ENCODE peak calls at places on chromosomes 7 and 10, in seven cellular contexts. R is NT2/D1; T is CD8-positive, alpha-beta T cell; L is body of pancreas; U is right lobe of liver; M is fibroblast of lung; Q is ascending aorta. E is an unnamed sample. For H3K9me3, the result is how much of the 10 kb centered on the place peaks cover.

GRCh38 chr10:84076047-84076388 is 63.3 kb upstream of the GHITM start:
- DNase-seq in R (no peak), L (no peak), M (peak), Q (no peak), T (no peak), U (no peak), E (no peak)

GRCh38 chr7:19919156-19920085 is 146.0 kb upstream of the TMEM196 start:
- DNase-seq in L (no peak), Q (no peak), T (no peak), M (peak), R (no peak), U (no peak), E (no peak)

GRCh38 chr10:13847201-13847631 is 260.5 kb downstream of the PRPF18 start:
- DNase-seq in L (no peak), T (no peak), M (no peak), U (no peak), R (no peak), Q (no peak), E (no peak)

GRCh38 chr7:66236713-66237303 is 31.7 kb downstream of the TPST1 start:
- DNase-seq in L (no peak), Q (no peak), T (no peak), U (no peak), R (no peak), M (no peak), E (no peak)

GRCh38 chr7:119900996-119901395 is 372.0 kb upstream of the KCND2 start:
- DNase-seq in T (no peak), R (no peak), U (no peak), M (peak), Q (no peak), L (no peak), E (no peak)

GRCh38 chr10:112981553-112981952 is 31.5 kb downstream of the TCF7L2 start:
- DNase-seq in T (no peak), U (no peak), M (no peak), L (no peak), R (no peak), Q (no peak), E (no peak)

GRCh38 chr7:106110238-106110560 is 1.9 kb downstream of the SYPL1 start:
- DNase-seq in R (no peak), U (no peak), L (no peak), Q (no peak), M (peak), T (no peak), E (no peak)

GRCh38 chr7:70568674-70569334 is 563.1 kb upstream of the GALNT17 start:
- DNase-seq in M (no peak), U (peak), Q (no peak), T (no peak), R (no peak), L (peak), E (no peak)

GRCh38 chr10:77582710-77583115 is 54.9 kb downstream of the KCNMA1 start:
- DNase-seq in T (no peak), L (peak), R (no peak), Q (no peak), M (peak), U (peak), E (peak)

GRCh38 chr7:155880721-155881120 is 68.5 kb upstream of the SHH start:
- DNase-seq in U (no peak), R (no peak), Q (no peak), T (no peak), M (no peak), L (no peak), E (no peak)

GRCh38 chr7:41977165-41977651 is 259.8 kb downstream of the GLI3 start:
- DNase-seq in M (peak), Q (no peak), U (no peak), T (no peak), R (peak), L (no peak), E (peak)

GRCh38 chr10:46106410-46107255 is 60.6 kb upstream of the MSMB start:
- DNase-seq in M (peak), R (no peak), T (peak), Q (no peak), U (peak), L (peak), E (peak)

GRCh38 chr7:18927134-18927533 is 190.3 kb downstream of the TWIST1 start:
- DNase-seq in M (no peak), Q (no peak), R (no peak), T (no peak), U (no peak), L (no peak), E (no peak)

GRCh38 chr7:88200793-88201192 is 19.0 kb downstream of the SRI start:
- DNase-seq in L (no peak), M (no peak), R (no peak), Q (no peak), U (no peak), T (no peak), E (no peak)

GRCh38 chr7:27866256-27866655 is 126.3 kb downstream of the TAX1BP1 start:
- DNase-seq in T (no peak), Q (no peak), M (no peak), R (no peak), U (no peak), L (no peak), E (no peak)

GRCh38 chr7:43639858-43640491 is 57.1 kb downstream of the STK17A start:
- DNase-seq in T (no peak), R (peak), M (peak), L (peak), Q (no peak), U (peak), E (peak)

GRCh38 chr7:89623018-89623672 is 531.1 kb upstream of the STEAP1 start:
- DNase-seq in T (no peak), Q (no peak), U (no peak), R (peak), M (peak), L (peak), E (no peak)

GRCh38 chr10:11049772-11050171 is 32.1 kb downstream of the CELF2 start:
- DNase-seq in U (no peak), L (no peak), R (no peak), T (no peak), Q (no peak), M (no peak), E (no peak)

GRCh38 chr7:31970501-31970900 is 99.7 kb downstream of the PDE1C start:
- DNase-seq in M (no peak), L (no peak), U (no peak), T (no peak), R (no peak), Q (no peak), E (no peak)

GRCh38 chr7:145902123-145902522 is 214.5 kb upstream of the CNTNAP2 start:
- DNase-seq in T (no peak), U (no peak), L (no peak), R (no peak), M (no peak), Q (no peak), E (no peak)

GRCh38 chr7:116588225-116588624 is 63.4 kb downstream of the CAV1 start:
- DNase-seq in L (no peak), Q (no peak), R (no peak), T (no peak), M (peak), U (no peak), E (peak)

GRCh38 chr7:116209561-116210070 is 723 bp upstream of the TES start:
- DNase-seq in R (no peak), T (no peak), Q (no peak), U (no peak), M (no peak), L (no peak), E (no peak)

GRCh38 chr7:47832105-47832715 is 116.1 kb downstream of the PKD1L1 start:
- DNase-seq in R (no peak), T (no peak), Q (no peak), U (no peak), M (no peak), L (no peak), E (no peak)

GRCh38 chr10:49538381-49539319 is at the start of gene ERCC6:
- DNase-seq in L (peak), T (peak), R (peak), M (peak), Q (peak), U (peak), E (peak)

GRCh38 chr7:63887031-63887430 is 111.6 kb upstream of the ZNF722 start:
- DNase-seq in R (no peak), U (no peak), Q (no peak), T (no peak), M (no peak), L (no peak), E (no peak)
- H3K9me3 ChIP-seq in R (under half), U (under half), Q (under half), T (under half), M (under half), L (under half), E (under half)

GRCh38 chr7:137981175-137981574 is 20.7 kb downstream of the CREB3L2 start:
- DNase-seq in R (no peak), U (no peak), T (no peak), L (no peak), M (no peak), Q (no peak), E (no peak)

GRCh38 chr7:137978464-137979237 is 23.2 kb downstream of the CREB3L2 start:
- DNase-seq in Q (no peak), U (no peak), R (no peak), L (no peak), T (no peak), M (peak), E (peak)

GRCh38 chr7:137977173-137977572 is 24.7 kb downstream of the CREB3L2 start:
- DNase-seq in L (no peak), T (no peak), R (no peak), Q (no peak), U (no peak), M (no peak), E (no peak)

GRCh38 chr7:137981668-137982067 is 20.2 kb downstream of the CREB3L2 start:
- DNase-seq in T (no peak), U (no peak), R (no peak), Q (no peak), L (no peak), M (no peak), E (no peak)

GRCh38 chr7:137980308-137980707 is 21.6 kb downstream of the CREB3L2 start:
- DNase-seq in Q (no peak), T (no peak), L (no peak), M (no peak), R (no peak), U (no peak), E (no peak)
- H3K9me3 ChIP-seq in Q (under half), T (under half), L (under half), M (under half), R (under half), U (under half), E (under half)

GRCh38 chr7:98568891-98569290 is 48.2 kb upstream of the NPTX2 start:
- DNase-seq in L (no peak), Q (no peak), R (no peak), M (no peak), U (no peak), T (no peak), E (no peak)
- H3K9me3 ChIP-seq in L (under half), Q (under half), R (under half), M (under half), U (under half), T (under half), E (under half)

DNA sequence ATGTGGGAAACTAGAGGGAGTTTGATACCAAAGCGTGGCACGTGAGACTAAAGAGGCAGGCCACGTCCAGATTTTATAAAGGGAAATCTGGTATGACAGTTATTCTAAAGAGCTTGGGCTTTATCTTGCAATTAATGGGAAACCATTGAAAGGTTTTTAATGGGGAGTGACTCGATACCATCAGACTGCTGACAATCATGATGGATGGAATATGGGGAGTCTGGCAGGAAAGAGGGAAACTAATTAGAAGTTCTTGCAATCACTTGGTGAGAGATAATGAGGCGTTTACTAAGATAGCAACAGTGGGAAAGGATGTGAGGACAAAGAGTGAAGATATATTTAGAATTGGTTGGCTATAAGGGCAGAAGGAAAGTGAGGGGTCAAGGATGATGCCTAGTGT is 94.0 kb downstream of the MBL2 start:
- DNase-seq in L (no peak), Q (no peak), M (no peak), R (no peak), U (no peak), T (no peak), E (no peak)
- H3K9me3 ChIP-seq in L (under half), Q (under half), M (under half), R (under half), U (under half), T (under half), E (under half)

GRCh38 chr10:63866747-63867140 is 345.5 kb downstream of the REEP3 start:
- DNase-seq in Q (no peak), M (peak), T (no peak), R (no peak), U (no peak), L (no peak), E (no peak)
- H3K9me3 ChIP-seq in Q (under half), M (under half), T (under half), R (under half), U (under half), L (under half), E (under half)

DNA sequence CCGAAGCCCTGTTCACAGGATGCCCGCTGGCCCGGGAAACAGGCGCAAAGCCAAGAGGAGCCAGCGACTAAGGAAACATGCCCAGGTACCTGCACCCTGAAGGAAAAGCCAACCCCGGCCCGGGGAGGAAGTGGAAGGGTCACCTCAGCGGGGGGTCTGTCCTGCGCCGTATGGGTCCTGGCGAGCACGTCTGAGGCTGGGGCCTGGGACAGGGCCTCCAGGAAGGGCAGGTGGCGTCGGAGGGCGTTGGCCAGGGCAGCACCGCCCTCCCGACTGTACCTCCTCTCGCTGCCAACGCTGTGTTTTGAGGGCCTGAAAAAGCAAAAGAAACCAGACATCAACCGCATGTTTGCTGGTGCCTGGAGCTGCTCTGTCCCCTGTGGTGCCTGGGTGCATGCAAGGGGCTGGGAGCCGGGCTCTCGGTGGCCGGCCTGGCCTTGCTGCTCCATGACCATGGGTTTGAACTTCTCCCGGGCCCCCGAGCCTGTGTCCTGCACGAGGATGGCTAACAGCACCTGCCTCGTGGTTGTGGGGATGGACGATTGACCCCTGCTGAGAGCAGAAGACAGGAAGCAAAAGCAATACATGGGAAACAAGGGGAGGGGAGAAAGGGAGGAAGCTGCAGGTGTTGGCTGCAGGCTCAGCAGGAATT is 395.3 kb downstream of the PTPRN2 start:
- DNase-seq in Q (no peak), T (no peak), L (no peak), U (no peak), M (no peak), R (no peak), E (no peak)
- H3K9me3 ChIP-seq in Q (under half), T (under half), L (under half), U (under half), M (under half), R (under half), E (under half)

GRCh38 chr7:64992971-64993370 is 2.1 kb upstream of the ZNF117 start:
- DNase-seq in L (no peak), U (no peak), Q (no peak), M (no peak), T (no peak), R (no peak), E (no peak)
- H3K9me3 ChIP-seq in L (under half), U (under half), Q (under half), M (under half), T (under half), R (half or more), E (under half)

GRCh38 chr10:37703074-37703473 is 154.3 kb downstream of the ZNF248 start:
- DNase-seq in R (no peak), M (no peak), U (no peak), T (no peak), Q (no peak), L (no peak), E (no peak)
- H3K9me3 ChIP-seq in R (under half), M (under half), U (under half), T (under half), Q (under half), L (under half), E (under half)

GRCh38 chr7:153701678-153702077 is 350.5 kb upstream of the DPP6 start:
- DNase-seq in L (no peak), R (no peak), Q (no peak), T (no peak), U (no peak), M (no peak), E (no peak)

DNA sequence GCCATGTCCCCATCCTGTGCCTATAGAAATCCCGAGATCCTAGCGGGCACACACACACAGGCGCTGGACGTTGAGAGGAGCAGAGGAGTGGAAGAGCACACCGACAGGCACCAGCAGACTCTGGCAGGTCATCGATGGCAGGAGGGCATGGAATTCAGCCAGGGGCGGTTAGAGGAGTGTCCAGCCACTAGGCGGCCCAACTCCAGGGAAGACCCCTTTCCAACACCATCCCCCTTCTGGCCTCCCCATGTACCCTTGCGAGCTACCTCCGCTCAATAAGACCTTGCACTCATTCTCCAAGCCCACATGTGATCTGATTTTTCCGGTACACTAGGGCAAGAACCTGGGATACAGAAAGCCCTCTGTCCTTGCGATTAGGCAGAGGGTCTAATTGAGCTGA is 356.0 kb upstream of the DPP6 start:
- DNase-seq in M (no peak), T (no peak), U (no peak), Q (no peak), R (no peak), L (no peak), E (no peak)
- H3K9me3 ChIP-seq in M (under half), T (under half), U (under half), Q (under half), R (under half), L (under half), E (under half)

GRCh38 chr7:22364023-22364422 is 7.1 kb upstream of the RAPGEF5 start:
- DNase-seq in R (no peak), T (no peak), U (no peak), L (no peak), M (no peak), Q (no peak), E (no peak)
- H3K9me3 ChIP-seq in R (under half), T (under half), U (under half), L (under half), M (under half), Q (under half), E (under half)

E was measured in SJSA1.